ENCODE peak calls at places on chromosome 15, in four cellular contexts. J is fibroblast of lung, M is astrocyte, D is mammary epithelial cell. W is an unnamed sample.

GRCh38 chr15:31397851-31398661 is 71.4 kb downstream of the KLF13 start:
- DNase-seq in J (no peak), M (no peak), D (peak), W (no peak)

GRCh38 chr15:42737529-42738328 is 801 bp upstream of the CDAN1 start:
- DNase-seq in J (no peak), M (no peak), D (peak), W (peak)

GRCh38 chr15:78944202-78944625 is 632 bp downstream of the CTSH start:
- DNase-seq in J (no peak), M (no peak), D (no peak), W (no peak)

GRCh38 chr15:25242957-25243799 is 195.6 kb downstream of the UBE3A start:
- DNase-seq in J (no peak), M (no peak), D (no peak), W (no peak)

GRCh38 chr15:41968738-41969137 is 3.6 kb downstream of the EHD4 start:
- DNase-seq in J (no peak), M (no peak), D (no peak), W (peak)

GRCh38 chr15:68894208-68894607 is 36.1 kb upstream of the SPESP1 start:
- DNase-seq in J (no peak), M (no peak), D (no peak), W (no peak)

GRCh38 chr15:61889706-61890105 is 170.5 kb downstream of the VPS13C start:
- DNase-seq in J (no peak), M (no peak), D (peak), W (no peak)

GRCh38 chr15:90422043-90422442 is 34.0 kb downstream of the IQGAP1 start:
- DNase-seq in J (no peak), M (no peak), D (no peak), W (no peak)

GRCh38 chr15:81256916-81257315 is 60.2 kb downstream of the IL16 start:
- DNase-seq in J (peak), M (peak), D (peak), W (peak)

GRCh38 chr15:38247336-38247735 is 5.3 kb upstream of the SPRED1 start:
- DNase-seq in J (no peak), M (no peak), D (no peak), W (no peak)

GRCh38 chr15:40059821-40060220 is 20.8 kb upstream of the SRP14 start:
- DNase-seq in J (no peak), M (no peak), D (no peak), W (no peak)
- H3K9ac ChIP-seq in J (no peak), M (no peak), D (no peak), W (no peak)

DNA sequence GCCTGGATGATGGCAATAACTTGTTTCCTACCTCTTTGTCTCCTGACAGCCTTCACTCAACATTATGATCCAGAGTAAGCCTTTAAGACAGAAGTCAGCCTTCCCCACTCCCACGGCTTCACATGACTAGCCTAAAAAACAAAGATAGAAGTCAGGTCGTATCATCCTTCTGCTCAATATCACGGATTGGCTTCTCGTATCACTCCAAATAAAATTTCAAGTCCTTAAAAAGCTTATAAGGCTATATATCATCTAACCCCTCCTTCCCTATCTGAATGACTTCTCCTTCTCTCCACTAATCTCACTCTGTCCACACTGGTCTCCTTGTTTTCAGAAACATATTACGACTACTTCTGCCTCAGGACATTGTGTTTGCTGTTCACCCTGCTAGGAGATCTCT is 47.7 kb upstream of the AP4E1 start:
- DNase-seq in J (no peak), M (no peak), D (no peak), W (no peak)
- H3K9ac ChIP-seq in J (no peak), M (no peak), D (no peak), W (no peak)

GRCh38 chr15:76994971-76995945 is at the start of gene PSTPIP1:
- DNase-seq in J (no peak), M (no peak), D (peak), W (peak)

GRCh38 chr15:76996076-76996525 is 1.2 kb downstream of the PSTPIP1 start:
- DNase-seq in J (no peak), M (no peak), D (no peak), W (no peak)

GRCh38 chr15:76993114-76993715 is 1.7 kb upstream of the PSTPIP1 start:
- DNase-seq in J (no peak), M (no peak), D (no peak), W (no peak)

GRCh38 chr15:76994001-76994400 is 925 bp upstream of the PSTPIP1 start:
- DNase-seq in J (no peak), M (no peak), D (no peak), W (no peak)

DNA sequence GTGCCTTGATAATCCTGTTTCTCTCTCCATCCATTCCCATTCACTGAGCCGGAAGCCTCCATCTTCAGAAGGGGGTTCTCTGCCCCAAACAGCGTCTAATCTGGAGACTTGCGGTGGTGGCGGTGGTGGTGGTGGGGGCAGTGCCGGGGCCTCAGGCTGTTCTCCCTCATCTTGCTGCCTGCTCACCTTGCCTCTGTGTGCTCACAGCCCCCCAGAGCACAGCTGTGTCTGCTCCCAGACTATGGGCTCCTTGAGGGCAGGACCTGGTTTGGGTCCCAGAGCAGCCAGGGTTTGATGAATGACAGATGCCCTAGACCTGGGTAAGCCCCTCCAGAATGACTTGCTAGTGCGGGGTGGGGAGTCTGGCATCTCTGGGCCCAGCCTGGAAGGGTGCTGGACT is 430 bp upstream of the PSTPIP1 start:
- DNase-seq in J (no peak), M (no peak), D (no peak), W (no peak)
- H3K9ac ChIP-seq in J (no peak), M (no peak), D (no peak), W (no peak)

DNA sequence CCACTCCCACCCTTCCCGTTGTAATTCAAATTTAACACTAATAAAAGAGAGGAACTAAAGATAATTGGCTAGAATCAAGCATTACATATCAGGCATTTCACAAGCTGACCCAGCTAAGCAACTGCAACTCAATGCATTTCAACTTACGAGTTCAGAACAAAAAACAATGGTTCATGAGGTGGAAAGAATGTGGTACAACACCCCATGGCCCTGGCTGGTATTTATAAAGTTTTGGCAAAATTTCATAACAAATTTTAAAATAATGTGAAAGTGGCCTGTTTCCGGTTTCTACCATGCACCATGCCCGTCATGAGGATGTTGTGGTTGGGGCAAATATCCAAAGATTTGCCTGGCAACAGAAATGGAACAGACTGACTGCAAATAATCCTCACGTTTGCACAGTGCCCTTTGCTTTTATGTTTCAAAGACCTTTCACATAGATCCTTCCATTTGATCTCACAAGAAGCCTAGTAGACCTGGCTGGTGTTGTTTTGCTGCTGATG is 455.3 kb upstream of the NR2F2 start:
- DNase-seq in J (peak), M (peak), D (peak), W (peak)
- H3K9ac ChIP-seq in J (no peak), M (no peak), D (no peak), W (no peak)

DNA sequence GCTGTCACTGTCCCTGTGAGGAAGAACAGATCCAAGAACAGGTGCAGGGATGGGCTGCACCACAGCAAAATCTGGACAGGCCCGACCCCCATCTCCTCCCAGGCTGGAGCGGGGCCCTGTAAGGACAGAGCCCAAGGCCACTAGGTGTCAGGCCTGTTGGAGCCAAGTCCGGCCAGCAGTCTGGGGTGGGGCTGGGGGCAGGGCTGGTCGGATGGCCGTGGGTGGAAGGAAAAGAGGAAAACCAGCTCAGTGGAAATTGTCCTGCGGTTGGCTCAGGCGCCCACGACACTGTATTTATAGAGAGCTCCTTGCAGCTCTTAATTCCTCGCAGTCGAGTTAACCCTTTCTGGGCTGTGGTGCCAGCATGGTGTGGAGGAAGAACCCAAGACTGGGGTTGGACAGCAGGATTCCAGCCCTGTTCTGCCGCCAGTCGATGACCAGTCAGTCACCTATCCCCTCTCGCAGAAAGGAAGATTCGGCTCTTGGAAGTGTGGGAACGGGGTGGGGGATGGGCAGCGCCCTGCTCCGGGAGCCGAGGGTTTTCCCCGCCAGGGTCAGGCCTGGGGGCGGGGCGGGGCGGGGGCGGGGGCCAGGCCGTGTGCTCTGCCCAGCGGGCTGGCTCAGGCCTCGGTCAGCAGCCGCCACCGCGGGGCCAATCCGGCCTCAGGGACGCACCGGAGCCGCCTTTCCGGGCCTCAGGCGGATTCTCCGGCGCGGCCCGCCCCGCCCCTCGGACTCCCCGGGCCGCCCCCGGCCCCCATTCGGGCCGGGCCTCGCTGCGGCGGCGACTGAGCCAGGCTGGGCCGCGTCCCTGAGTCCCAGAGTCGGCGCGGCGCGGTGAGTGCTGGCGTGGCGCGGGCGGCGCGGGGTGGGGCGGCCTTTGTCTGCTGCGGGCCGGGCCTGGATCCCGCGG is at the start of gene CD276:
- DNase-seq in J (peak), M (peak), D (peak), W (peak)
- H3K9ac ChIP-seq in J (peak), M (peak), D (peak), W (peak)

GRCh38 chr15:96274698-96275097 is 55.8 kb upstream of the NR2F2 start:
- DNase-seq in J (peak), M (peak), D (no peak), W (peak)
- H3K9ac ChIP-seq in J (no peak), M (peak), D (no peak), W (no peak)

W was measured in GM23248.